ENCODE peak calls at places on chromosomes 13 and 19, in ten cellular contexts. L is Kasumi-1; D is 8988T; P is T-helper 1 cell; K is Peyer's patch; T is T-helper 2 cell; U is heart right ventricle; Z is KG1; C is activated CD8-positive, alpha-beta memory T cell treated with anti-CD3 and anti-CD28 coated beads for 4 hours; G is stimulated activated naive CD8-positive, alpha-beta T cell treated with anti-CD3 and anti-CD28 coated beads, Interleukin-15, amount 100 ng/mL, for 72 hours. B is an unnamed sample.

GRCh38 chr19:31294189-31294588 is 55.0 kb downstream of the TSHZ3 start:
- DNase-seq in L (no peak), D (no peak), P (no peak), K (no peak), T (no peak), U (no peak), Z (no peak), C (no peak), G (no peak), B (no peak)

GRCh38 chr13:66574606-66575005 is 655.5 kb downstream of the PCDH9 start:
- DNase-seq in L (no peak), D (no peak), P (no peak), K (no peak), T (no peak), U (no peak), Z (no peak), C (no peak), G (no peak), B (no peak)

GRCh38 chr13:42893346-42893745 is 98.7 kb downstream of the EPSTI1 start:
- DNase-seq in L (no peak), D (no peak), P (no peak), K (no peak), T (no peak), U (no peak), Z (no peak), C (no peak), G (no peak), B (peak)

GRCh38 chr13:113117335-113117872 is 5.2 kb upstream of the F10 start:
- DNase-seq in L (no peak), D (peak), P (no peak), K (peak), T (no peak), U (no peak), Z (no peak), C (no peak), G (no peak), B (no peak)

GRCh38 chr19:33215438-33216197 is 10.0 kb downstream of the SLC7A10 start:
- DNase-seq in L (no peak), D (no peak), P (no peak), K (no peak), T (no peak), U (no peak), Z (no peak), C (no peak), G (no peak), B (no peak)

GRCh38 chr13:113122571-113123225 is at the start of gene F10:
- DNase-seq in L (no peak), D (no peak), P (no peak), K (peak), T (no peak), U (peak), Z (no peak), C (no peak), G (no peak), B (no peak)

GRCh38 chr13:22825186-22825585 is 355.6 kb upstream of the SGCG start:
- DNase-seq in L (no peak), D (no peak), P (no peak), K (no peak), T (no peak), U (no peak), Z (no peak), C (no peak), G (no peak), B (no peak)

GRCh38 chr13:112481458-112481857 is 105.3 kb downstream of the SPACA7 start:
- DNase-seq in L (no peak), D (no peak), P (no peak), K (no peak), T (no peak), U (no peak), Z (no peak), C (no peak), G (no peak), B (no peak)

GRCh38 chr19:19185853-19186728 is 5.9 kb downstream of the BORCS8 start:
- DNase-seq in L (peak), D (no peak), P (peak), K (peak), T (peak), U (no peak), Z (peak), C (peak), G (peak), B (peak)

GRCh38 chr13:62710766-62711165 is 1295.1 kb upstream of the PCDH20 start:
- DNase-seq in L (no peak), D (no peak), P (no peak), K (no peak), T (no peak), U (no peak), Z (no peak), C (no peak), G (no peak), B (no peak)

GRCh38 chr13:99464441-99464949 is 36.8 kb upstream of the TM9SF2 start:
- DNase-seq in L (peak), D (no peak), P (no peak), K (no peak), T (no peak), U (no peak), Z (peak), C (no peak), G (no peak), B (no peak)

GRCh38 chr19:2491130-2491801 is 15.3 kb downstream of the GADD45B start:
- DNase-seq in L (no peak), D (peak), P (no peak), K (peak), T (no peak), U (no peak), Z (peak), C (no peak), G (no peak), B (no peak)

GRCh38 chr13:97568850-97569249 is 134.9 kb downstream of the RAP2A start:
- DNase-seq in L (no peak), D (no peak), P (no peak), K (no peak), T (no peak), U (peak), Z (no peak), C (no peak), G (no peak), B (no peak)

GRCh38 chr19:39236527-39236926 is 8.3 kb downstream of the IFNL3 start:
- DNase-seq in L (no peak), D (no peak), P (no peak), K (peak), T (no peak), U (no peak), Z (no peak), C (no peak), G (peak), B (no peak)

GRCh38 chr13:30810261-30810701 is 74.9 kb downstream of the ALOX5AP start:
- DNase-seq in L (no peak), D (no peak), P (no peak), K (no peak), T (no peak), U (no peak), Z (no peak), C (no peak), G (no peak), B (no peak)

GRCh38 chr19:43606569-43607229 is 5.2 kb upstream of the SRRM5 start:
- DNase-seq in L (no peak), D (no peak), P (no peak), K (no peak), T (no peak), U (no peak), Z (no peak), C (no peak), G (no peak), B (no peak)

GRCh38 chr13:48192536-48192935 is 40.5 kb upstream of the ITM2B start:
- DNase-seq in L (no peak), D (no peak), P (no peak), K (no peak), T (no peak), U (no peak), Z (no peak), C (no peak), G (no peak), B (no peak)

GRCh38 chr13:113544071-113544891 is 40.3 kb upstream of the TFDP1 start:
- DNase-seq in L (no peak), D (no peak), P (no peak), K (peak), T (no peak), U (no peak), Z (no peak), C (no peak), G (no peak), B (no peak)

GRCh38 chr13:30698023-30698422 is 37.3 kb upstream of the ALOX5AP start:
- DNase-seq in L (no peak), D (no peak), P (no peak), K (no peak), T (no peak), U (no peak), Z (no peak), C (no peak), G (no peak), B (no peak)

GRCh38 chr19:37999309-38000213 is 92.6 kb downstream of the SIPA1L3 start:
- DNase-seq in L (no peak), D (peak), P (no peak), K (no peak), T (no peak), U (peak), Z (no peak), C (no peak), G (no peak), B (no peak)

GRCh38 chr13:68850160-68850559 is 1257.5 kb upstream of the ATXN8OS start:
- DNase-seq in L (no peak), D (no peak), P (no peak), K (no peak), T (no peak), U (no peak), Z (no peak), C (no peak), G (no peak), B (no peak)

GRCh38 chr13:39210961-39211534 is 172.8 kb downstream of the NHLRC3 start:
- DNase-seq in L (no peak), D (no peak), P (no peak), K (no peak), T (no peak), U (no peak), Z (no peak), C (no peak), G (no peak), B (no peak)

GRCh38 chr13:102729560-102730275 is 34.9 kb upstream of the METTL21C start:
- DNase-seq in L (no peak), D (no peak), P (no peak), K (no peak), T (no peak), U (no peak), Z (no peak), C (no peak), G (no peak), B (no peak)

GRCh38 chr13:24680258-24680920 is at the start of gene ATP12A:
- DNase-seq in L (no peak), D (peak), P (no peak), K (peak), T (no peak), U (no peak), Z (no peak), C (no peak), G (peak), B (no peak)

B was measured in NB4.